ENCODE peak calls at places on chromosome 14, in six cellular contexts. U is stomach; X is cardiac muscle cell; D is fibroblast of pulmonary artery; Q is heart right ventricle; O is CD4-positive, alpha-beta memory T cell. V is an unnamed sample.

GRCh38 chr14:73786942-73787759 is 64.5 kb upstream of the PTGR2 start:
- DNase-seq in U (peak), O (peak), Q (peak), X (peak), D (no peak), V (peak)

GRCh38 chr14:105400016-105400415 is 1.7 kb downstream of the TEX22 start:
- DNase-seq in X (no peak), U (no peak), O (no peak), D (no peak), Q (no peak), V (no peak)

GRCh38 chr14:88868558-88869159 is 44.2 kb downstream of the TTC8 start:
- DNase-seq in O (peak), X (peak), Q (no peak), U (no peak), D (peak), V (no peak)

GRCh38 chr14:51701956-51702355 is 50.2 kb downstream of the FRMD6 start:
- DNase-seq in D (no peak), O (no peak), Q (no peak), U (no peak), X (no peak), V (no peak)

GRCh38 chr14:68715032-68715924 is 77.6 kb downstream of the ZFP36L1 start:
- DNase-seq in D (peak), U (no peak), X (peak), Q (no peak), O (no peak), V (no peak)

GRCh38 chr14:72104011-72104613 is 171.9 kb downstream of the RGS6 start:
- DNase-seq in O (peak), U (no peak), X (no peak), Q (no peak), D (no peak), V (no peak)

GRCh38 chr14:105881021-105881930 is 354.9 kb downstream of the TMEM121 start:
- DNase-seq in D (no peak), X (no peak), Q (no peak), O (no peak), U (peak), V (no peak)

GRCh38 chr14:96978525-96979272 is 181.5 kb downstream of the VRK1 start:
- DNase-seq in X (no peak), O (no peak), D (no peak), U (no peak), Q (no peak), V (no peak)

GRCh38 chr14:91413547-91414474 is 3.8 kb downstream of the CCDC88C start:
- DNase-seq in X (no peak), U (peak), D (no peak), O (peak), Q (no peak), V (no peak)

GRCh38 chr14:92386637-92387036 is 63.7 kb downstream of the SLC24A4 start:
- DNase-seq in D (no peak), U (no peak), Q (no peak), O (no peak), X (no peak), V (no peak)

GRCh38 chr14:37587881-37588666 is 7.0 kb downstream of the FOXA1 start:
- DNase-seq in Q (no peak), U (no peak), X (no peak), D (no peak), O (no peak), V (no peak)
- H3K4me3 ChIP-seq in Q (no peak), U (peak), X (peak), D (no peak), O (no peak), V (peak)

GRCh38 chr14:70976591-70976990 is 69.3 kb downstream of the PCNX1 start:
- DNase-seq in X (no peak), Q (no peak), U (no peak), O (no peak), D (no peak), V (no peak)

GRCh38 chr14:70987042-70987441 is 79.8 kb downstream of the PCNX1 start:
- DNase-seq in U (no peak), Q (no peak), O (no peak), D (peak), X (peak), V (no peak)

GRCh38 chr14:70981005-70981952 is 74.0 kb downstream of the PCNX1 start:
- DNase-seq in O (no peak), D (peak), Q (no peak), U (no peak), X (no peak), V (no peak)

GRCh38 chr14:70982204-70982603 is 74.9 kb downstream of the PCNX1 start:
- DNase-seq in O (no peak), Q (no peak), D (no peak), U (no peak), X (no peak), V (no peak)
- H3K4me3 ChIP-seq in O (peak), Q (no peak), D (no peak), U (no peak), X (no peak), V (no peak)

GRCh38 chr14:64880382-64881121 is 845 bp upstream of the SPTB start:
- DNase-seq in X (peak), O (peak), U (peak), D (no peak), Q (peak), V (peak)

GRCh38 chr14:64875350-64875749 is 4.4 kb downstream of the SPTB start:
- DNase-seq in X (no peak), O (no peak), D (no peak), U (no peak), Q (no peak), V (no peak)

GRCh38 chr14:64873506-64874220 is 6.0 kb downstream of the SPTB start:
- DNase-seq in U (no peak), Q (no peak), D (no peak), X (no peak), O (no peak), V (no peak)

GRCh38 chr14:64879635-64880381 is at the start of gene SPTB:
- DNase-seq in X (no peak), U (peak), O (peak), D (no peak), Q (peak), V (peak)

GRCh38 chr14:64878775-64879634 is 702 bp downstream of the SPTB start:
- DNase-seq in X (no peak), D (no peak), Q (peak), U (no peak), O (no peak), V (peak)
- H3K4me3 ChIP-seq in X (peak), D (no peak), Q (peak), U (peak), O (no peak), V (peak)

DNA sequence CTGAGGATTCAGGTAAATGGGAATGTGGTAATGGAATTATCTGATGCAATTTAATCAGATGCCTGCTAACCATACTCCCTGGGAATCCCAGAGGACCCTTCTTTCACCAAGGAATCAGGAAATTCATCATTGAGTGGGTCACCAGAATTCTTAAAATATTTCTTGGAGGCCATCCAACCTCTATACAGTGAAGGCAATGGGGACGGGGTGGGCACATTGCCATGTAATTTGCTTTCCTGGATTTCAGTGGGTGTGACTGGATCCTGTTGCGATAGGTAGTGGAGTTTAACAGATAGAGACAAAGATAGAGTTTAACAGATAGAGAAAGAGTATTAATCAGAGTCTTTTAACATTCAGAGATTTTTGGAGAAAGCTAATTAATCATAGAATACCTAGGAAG is 394.4 kb downstream of the DAD1 start:
- DNase-seq in Q (no peak), U (no peak), O (no peak), D (no peak), X (no peak), V (no peak)
- H3K4me3 ChIP-seq in Q (no peak), U (no peak), O (no peak), D (no peak), X (no peak), V (no peak)

GRCh38 chr14:94074534-94074933 is 6.5 kb downstream of the DDX24 start:
- DNase-seq in O (no peak), D (no peak), Q (no peak), X (no peak), U (no peak), V (no peak)
- H3K4me3 ChIP-seq in O (no peak), D (no peak), Q (no peak), X (no peak), U (no peak), V (no peak)

GRCh38 chr14:76196980-76197379 is 45.3 kb downstream of the GPATCH2L start:
- DNase-seq in O (no peak), D (no peak), U (no peak), Q (no peak), X (no peak), V (no peak)
- H3K4me3 ChIP-seq in O (no peak), D (no peak), U (no peak), Q (no peak), X (no peak), V (no peak)

DNA sequence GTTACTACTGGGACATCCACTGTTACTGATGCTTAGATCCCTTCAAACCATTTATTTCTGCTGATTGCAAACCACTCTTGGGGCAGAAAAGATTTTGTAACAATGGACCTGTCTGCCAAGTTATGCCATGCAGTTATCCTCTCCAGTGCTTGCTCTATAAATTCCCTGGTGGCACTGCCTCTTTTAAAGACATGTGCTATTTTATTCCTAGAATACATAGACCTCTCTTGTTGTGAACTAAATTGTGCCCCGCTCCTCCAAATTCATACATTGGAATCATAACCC is 708.6 kb upstream of the FOXG1 start:
- DNase-seq in Q (no peak), O (no peak), U (no peak), X (no peak), D (peak), V (no peak)
- H3K4me3 ChIP-seq in Q (no peak), O (no peak), U (peak), X (no peak), D (peak), V (no peak)